ENCODE peak calls at places on chromosomes 13 and 19, in five cellular contexts. One of them, this sample, is unnamed.

GRCh38 chr19:4497770-4498389 is 20.4 kb downstream of the PLIN4 start:
- DNase-seq in GM23248: no peak
- DNase-seq in IMR-90: no peak
- DNase-seq in CD4-positive, CD25-positive, alpha-beta regulatory T cell: no peak
- DNase-seq in PC-3: no peak
- DNase-seq in this sample: no peak

GRCh38 chr19:12721656-12722565 is 1.8 kb downstream of the TNPO2 start:
- DNase-seq in GM23248: peak; percentile 83
- DNase-seq in IMR-90: peak; percentile 74
- DNase-seq in CD4-positive, CD25-positive, alpha-beta regulatory T cell: peak; percentile 48
- DNase-seq in PC-3: peak; percentile 51
- DNase-seq in this sample: peak; percentile 88

GRCh38 chr13:33286143-33286542 is 588 bp upstream of the STARD13 start:
- DNase-seq in GM23248: no peak
- DNase-seq in IMR-90: no peak
- DNase-seq in CD4-positive, CD25-positive, alpha-beta regulatory T cell: no peak
- DNase-seq in PC-3: no peak
- DNase-seq in this sample: no peak

GRCh38 chr13:31756346-31756745 is 17.0 kb downstream of the RXFP2 start:
- DNase-seq in GM23248: peak; percentile 96
- DNase-seq in IMR-90: peak; percentile 94
- DNase-seq in CD4-positive, CD25-positive, alpha-beta regulatory T cell: no peak
- DNase-seq in PC-3: peak; percentile 40
- DNase-seq in this sample: peak; percentile 45

GRCh38 chr13:44393391-44393790 is 19.8 kb downstream of the SERP2 start:
- DNase-seq in GM23248: no peak
- DNase-seq in IMR-90: no peak
- DNase-seq in CD4-positive, CD25-positive, alpha-beta regulatory T cell: no peak
- DNase-seq in PC-3: no peak
- DNase-seq in this sample: no peak

GRCh38 chr19:31554360-31554759 is 205.1 kb upstream of the TSHZ3 start:
- DNase-seq in GM23248: no peak
- DNase-seq in IMR-90: no peak
- DNase-seq in CD4-positive, CD25-positive, alpha-beta regulatory T cell: no peak
- DNase-seq in PC-3: no peak
- DNase-seq in this sample: no peak

GRCh38 chr13:99856021-99856420 is 115.5 kb downstream of the ZIC5 start:
- DNase-seq in GM23248: no peak
- DNase-seq in IMR-90: no peak
- DNase-seq in CD4-positive, CD25-positive, alpha-beta regulatory T cell: no peak
- DNase-seq in PC-3: no peak
- DNase-seq in this sample: no peak

GRCh38 chr13:40974460-40975407 is 44.4 kb downstream of the ELF1 start:
- DNase-seq in GM23248: peak; percentile 51
- DNase-seq in IMR-90: peak; percentile 66
- DNase-seq in CD4-positive, CD25-positive, alpha-beta regulatory T cell: peak; percentile 58
- DNase-seq in PC-3: peak; percentile 37
- DNase-seq in this sample: no peak

DNA sequence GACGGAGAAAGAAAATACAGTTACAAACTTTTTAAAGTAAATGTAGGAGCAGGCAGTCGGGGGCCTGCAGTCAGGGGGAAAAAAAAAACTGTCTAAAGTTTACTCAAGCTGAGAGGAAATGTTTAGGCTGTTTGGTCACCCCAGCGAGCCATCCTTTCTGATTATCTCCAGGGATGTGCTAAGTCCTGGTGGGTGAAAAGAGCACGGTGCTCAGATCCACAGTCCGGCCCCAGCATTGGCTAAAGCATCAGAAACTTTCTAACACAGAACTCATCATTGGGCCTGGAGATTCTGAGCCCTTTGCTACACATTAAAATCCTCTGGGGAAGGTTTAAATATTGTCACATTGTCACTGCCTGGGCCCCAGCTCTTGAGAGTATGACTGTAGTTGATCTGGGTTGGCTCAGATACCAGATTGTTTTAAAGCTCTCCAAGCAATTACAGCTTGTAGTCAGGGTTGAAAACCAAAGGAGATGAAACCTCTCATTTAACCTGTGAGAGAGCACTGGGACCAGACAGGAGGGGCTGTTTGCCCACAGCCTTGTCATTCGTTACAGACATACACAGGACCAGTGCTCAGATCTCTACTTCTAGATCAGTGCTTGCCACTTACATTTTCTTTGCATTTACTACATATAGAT is 131.1 kb upstream of the HTR2A start:
- DNase-seq in GM23248: no peak
- DNase-seq in IMR-90: no peak
- DNase-seq in CD4-positive, CD25-positive, alpha-beta regulatory T cell: no peak
- DNase-seq in PC-3: no peak
- DNase-seq in this sample: no peak
- H3K27ac ChIP-seq in GM23248: no peak overlapping the region
- H3K27ac ChIP-seq in IMR-90: no peak overlapping the region
- H3K27ac ChIP-seq in CD4-positive, CD25-positive, alpha-beta regulatory T cell: no peak overlapping the region
- H3K27ac ChIP-seq in PC-3: no peak overlapping the region
- H3K27ac ChIP-seq in this sample: no peak overlapping the region

GRCh38 chr19:2041436-2041685 is 9.7 kb downstream of the MKNK2 start:
- DNase-seq in GM23248: no peak
- DNase-seq in IMR-90: no peak
- DNase-seq in CD4-positive, CD25-positive, alpha-beta regulatory T cell: no peak
- DNase-seq in PC-3: no peak
- DNase-seq in this sample: no peak
- H3K27ac ChIP-seq in GM23248: no peak overlapping the region
- H3K27ac ChIP-seq in IMR-90: no peak overlapping the region
- H3K27ac ChIP-seq in CD4-positive, CD25-positive, alpha-beta regulatory T cell: peak overlapping the region; percentile 99
- H3K27ac ChIP-seq in PC-3: no peak overlapping the region
- H3K27ac ChIP-seq in this sample: peak overlapping the region; percentile 81

GRCh38 chr19:46579286-46579944 is 21.7 kb upstream of the CALM3 start:
- DNase-seq in GM23248: peak; percentile 44
- DNase-seq in IMR-90: no peak
- DNase-seq in CD4-positive, CD25-positive, alpha-beta regulatory T cell: peak; percentile 25
- DNase-seq in PC-3: peak; percentile 8
- DNase-seq in this sample: no peak
- H3K27ac ChIP-seq in GM23248: no peak overlapping the region
- H3K27ac ChIP-seq in IMR-90: no peak overlapping the region
- H3K27ac ChIP-seq in CD4-positive, CD25-positive, alpha-beta regulatory T cell: no peak overlapping the region
- H3K27ac ChIP-seq in PC-3: no peak overlapping the region
- H3K27ac ChIP-seq in this sample: no peak overlapping the region

GRCh38 chr19:43624933-43625332 is 5.5 kb upstream of the ZNF428 start:
- DNase-seq in GM23248: peak; percentile 70
- DNase-seq in IMR-90: peak; percentile 8
- DNase-seq in CD4-positive, CD25-positive, alpha-beta regulatory T cell: peak; percentile 77
- DNase-seq in PC-3: no peak
- DNase-seq in this sample: peak; percentile 26

GRCh38 chr19:43625918-43626579 is 6.6 kb upstream of the ZNF428 start:
- DNase-seq in GM23248: peak; percentile 32
- DNase-seq in IMR-90: no peak
- DNase-seq in CD4-positive, CD25-positive, alpha-beta regulatory T cell: no peak
- DNase-seq in PC-3: no peak
- DNase-seq in this sample: no peak

GRCh38 chr19:43622070-43622469 is 2.6 kb upstream of the ZNF428 start:
- DNase-seq in GM23248: no peak
- DNase-seq in IMR-90: no peak
- DNase-seq in CD4-positive, CD25-positive, alpha-beta regulatory T cell: no peak
- DNase-seq in PC-3: no peak
- DNase-seq in this sample: no peak

GRCh38 chr19:43622956-43623355 is 3.5 kb upstream of the ZNF428 start:
- DNase-seq in GM23248: no peak
- DNase-seq in IMR-90: no peak
- DNase-seq in CD4-positive, CD25-positive, alpha-beta regulatory T cell: no peak
- DNase-seq in PC-3: no peak
- DNase-seq in this sample: no peak

GRCh38 chr19:43623889-43624670 is 4.7 kb upstream of the ZNF428 start:
- DNase-seq in GM23248: no peak
- DNase-seq in IMR-90: no peak
- DNase-seq in CD4-positive, CD25-positive, alpha-beta regulatory T cell: no peak
- DNase-seq in PC-3: no peak
- DNase-seq in this sample: no peak
- H3K27ac ChIP-seq in GM23248: no peak overlapping the region
- H3K27ac ChIP-seq in IMR-90: no peak overlapping the region
- H3K27ac ChIP-seq in CD4-positive, CD25-positive, alpha-beta regulatory T cell: no peak overlapping the region
- H3K27ac ChIP-seq in PC-3: no peak overlapping the region
- H3K27ac ChIP-seq in this sample: no peak overlapping the region

DNA sequence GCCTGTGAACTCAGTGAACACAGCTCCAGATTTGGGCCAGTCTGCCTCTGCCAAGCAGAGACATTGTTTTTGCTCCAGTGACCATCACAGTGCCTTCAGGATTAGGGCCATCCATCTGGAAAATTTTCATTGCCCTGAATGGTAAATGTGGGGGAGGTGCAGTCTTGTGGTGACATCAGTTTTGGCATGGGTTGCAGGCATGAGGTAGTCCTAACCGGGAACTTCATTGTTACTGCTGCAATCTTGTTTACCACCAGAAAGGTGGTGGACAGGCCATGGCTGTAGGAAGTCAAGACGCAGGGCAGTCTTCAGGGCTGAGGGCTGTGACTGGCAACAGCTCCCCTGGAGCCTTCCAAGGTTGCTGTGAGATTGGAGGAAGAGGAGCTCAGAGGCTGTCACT is 55.2 kb downstream of the SPATA13 start:
- DNase-seq in GM23248: peak; percentile 69
- DNase-seq in IMR-90: peak; percentile 60
- DNase-seq in CD4-positive, CD25-positive, alpha-beta regulatory T cell: no peak
- DNase-seq in PC-3: peak; percentile 37
- DNase-seq in this sample: no peak
- H3K27ac ChIP-seq in GM23248: no peak overlapping the region
- H3K27ac ChIP-seq in IMR-90: no peak overlapping the region
- H3K27ac ChIP-seq in CD4-positive, CD25-positive, alpha-beta regulatory T cell: no peak overlapping the region
- H3K27ac ChIP-seq in PC-3: no peak overlapping the region
- H3K27ac ChIP-seq in this sample: no peak overlapping the region

GRCh38 chr13:98582947-98583346 is 6.0 kb upstream of the STK24 start:
- DNase-seq in GM23248: no peak
- DNase-seq in IMR-90: no peak
- DNase-seq in CD4-positive, CD25-positive, alpha-beta regulatory T cell: no peak
- DNase-seq in PC-3: no peak
- DNase-seq in this sample: no peak
- H3K27ac ChIP-seq in GM23248: peak overlapping the region; percentile 65
- H3K27ac ChIP-seq in IMR-90: no peak overlapping the region
- H3K27ac ChIP-seq in CD4-positive, CD25-positive, alpha-beta regulatory T cell: no peak overlapping the region
- H3K27ac ChIP-seq in PC-3: no peak overlapping the region
- H3K27ac ChIP-seq in this sample: peak overlapping the region; percentile 35

GRCh38 chr13:46198794-46199193 is 12.9 kb upstream of the LRRC63 start:
- DNase-seq in GM23248: no peak
- DNase-seq in IMR-90: no peak
- DNase-seq in CD4-positive, CD25-positive, alpha-beta regulatory T cell: no peak
- DNase-seq in PC-3: no peak
- DNase-seq in this sample: no peak
- H3K27ac ChIP-seq in GM23248: no peak overlapping the region
- H3K27ac ChIP-seq in IMR-90: no peak overlapping the region
- H3K27ac ChIP-seq in CD4-positive, CD25-positive, alpha-beta regulatory T cell: no peak overlapping the region
- H3K27ac ChIP-seq in PC-3: no peak overlapping the region
- H3K27ac ChIP-seq in this sample: no peak overlapping the region

GRCh38 chr13:20940083-20940482 is 37.5 kb upstream of the XPO4 start:
- DNase-seq in GM23248: peak; percentile 60
- DNase-seq in IMR-90: peak; percentile 83
- DNase-seq in CD4-positive, CD25-positive, alpha-beta regulatory T cell: no peak
- DNase-seq in PC-3: no peak
- DNase-seq in this sample: no peak

GRCh38 chr13:20942938-20943518 is 40.5 kb upstream of the XPO4 start:
- DNase-seq in GM23248: no peak
- DNase-seq in IMR-90: no peak
- DNase-seq in CD4-positive, CD25-positive, alpha-beta regulatory T cell: no peak
- DNase-seq in PC-3: no peak
- DNase-seq in this sample: no peak

GRCh38 chr13:20939662-20940061 is 37.1 kb upstream of the XPO4 start:
- DNase-seq in GM23248: no peak
- DNase-seq in IMR-90: no peak
- DNase-seq in CD4-positive, CD25-positive, alpha-beta regulatory T cell: no peak
- DNase-seq in PC-3: no peak
- DNase-seq in this sample: no peak

GRCh38 chr13:20945952-20946383 is 43.4 kb upstream of the XPO4 start:
- DNase-seq in GM23248: peak; percentile 35
- DNase-seq in IMR-90: no peak
- DNase-seq in CD4-positive, CD25-positive, alpha-beta regulatory T cell: no peak
- DNase-seq in PC-3: no peak
- DNase-seq in this sample: peak; percentile 34

GRCh38 chr13:20943519-20944012 is 41.0 kb upstream of the XPO4 start:
- DNase-seq in GM23248: peak; percentile 98
- DNase-seq in IMR-90: peak; percentile 97
- DNase-seq in CD4-positive, CD25-positive, alpha-beta regulatory T cell: peak; percentile 42
- DNase-seq in PC-3: peak; percentile 98
- DNase-seq in this sample: peak; percentile 94
- H3K27ac ChIP-seq in GM23248: peak overlapping the region; percentile 74
- H3K27ac ChIP-seq in IMR-90: no peak overlapping the region
- H3K27ac ChIP-seq in CD4-positive, CD25-positive, alpha-beta regulatory T cell: no peak overlapping the region
- H3K27ac ChIP-seq in PC-3: peak overlapping the region; percentile 65
- H3K27ac ChIP-seq in this sample: peak overlapping the region; percentile 70

DNA sequence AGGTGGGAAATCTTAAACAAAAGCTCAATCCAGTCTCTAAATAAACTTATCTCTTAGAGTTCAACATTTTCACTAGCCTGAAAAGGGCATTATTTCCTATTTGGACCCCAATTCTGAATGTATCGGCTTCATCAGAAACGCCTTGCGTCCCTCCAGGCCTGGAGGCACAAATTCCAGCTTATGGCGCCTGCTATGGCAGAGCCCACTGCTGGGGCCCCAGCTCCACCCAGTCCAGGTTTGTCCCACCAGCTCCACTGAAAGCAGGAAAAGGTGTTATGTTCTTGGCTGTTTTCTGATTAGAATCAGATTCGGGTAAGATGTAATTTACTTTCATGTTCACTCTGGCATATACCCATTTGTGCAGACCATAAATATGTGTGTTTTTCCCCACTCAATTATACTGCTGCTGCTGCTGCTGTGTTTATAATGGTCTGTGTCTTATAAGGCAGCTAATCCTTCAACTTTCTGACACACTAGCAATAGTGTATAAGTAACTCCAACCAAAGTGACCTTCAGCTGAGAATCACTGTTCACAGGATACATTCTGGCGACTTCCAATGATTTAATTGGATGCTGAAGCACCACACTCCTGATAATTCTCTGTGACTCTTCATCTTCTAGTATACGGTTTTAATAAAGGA is 6.4 kb downstream of the IRS2 start:
- DNase-seq in GM23248: no peak
- DNase-seq in IMR-90: no peak
- DNase-seq in CD4-positive, CD25-positive, alpha-beta regulatory T cell: no peak
- DNase-seq in PC-3: no peak
- DNase-seq in this sample: no peak
- H3K27ac ChIP-seq in GM23248: no peak overlapping the region
- H3K27ac ChIP-seq in IMR-90: no peak overlapping the region
- H3K27ac ChIP-seq in CD4-positive, CD25-positive, alpha-beta regulatory T cell: no peak overlapping the region
- H3K27ac ChIP-seq in PC-3: no peak overlapping the region
- H3K27ac ChIP-seq in this sample: peak overlapping the region; percentile 76

This sample was measured in tibial artery.